ENCODE peak calls at places on chromosomes 2 and 18, in nine cellular contexts. O, D, I, C, M, T, R, U and P are unnamed samples. For H3K4me1, the result is how much of the 10 kb centered on the place peaks cover.

GRCh38 chr18:10378688-10379465 is 75.6 kb upstream of the APCDD1 start:
- DNase-seq in O (no peak), U (peak), M (no peak), T (no peak), I (no peak), D (no peak), R (no peak), C (no peak), P (no peak)

GRCh38 chr2:216539791-216540241 is 41.2 kb downstream of the RPL37A start:
- DNase-seq in T (peak), O (no peak), R (peak), D (no peak), U (peak), C (peak), M (no peak), I (no peak), P (peak)

GRCh38 chr2:148874868-148875341 is at the start of gene KIF5C:
- DNase-seq in C (peak), I (peak), O (peak), D (peak), R (peak), M (peak), U (peak), T (peak), P (peak)

GRCh38 chr2:174063492-174064092 is 98.4 kb upstream of the SP3 start:
- DNase-seq in I (no peak), U (no peak), D (no peak), T (no peak), M (no peak), R (no peak), O (no peak), C (no peak), P (no peak)

GRCh38 chr2:127425540-127426490 is 7.6 kb downstream of the PROC start:
- DNase-seq in I (no peak), M (no peak), R (no peak), U (no peak), D (no peak), T (no peak), C (no peak), O (no peak), P (no peak)

GRCh38 chr2:135688002-135688401 is 53.7 kb upstream of the UBXN4 start:
- DNase-seq in T (no peak), I (no peak), U (no peak), D (no peak), O (no peak), R (no peak), C (no peak), M (no peak), P (no peak)

GRCh38 chr18:63962137-63962536 is 7.7 kb upstream of the SERPINB8 start:
- DNase-seq in C (no peak), I (no peak), M (no peak), D (no peak), O (no peak), R (no peak), U (peak), T (no peak), P (no peak)

GRCh38 chr2:120403261-120403660 is 57.3 kb downstream of the INHBB start:
- DNase-seq in T (no peak), C (no peak), I (no peak), M (no peak), U (no peak), O (no peak), D (no peak), R (no peak), P (no peak)

GRCh38 chr2:10378189-10378588 is 69.9 kb downstream of the ODC1 start:
- DNase-seq in R (no peak), I (peak), C (no peak), O (peak), D (no peak), T (peak), U (no peak), M (no peak), P (no peak)

GRCh38 chr2:196586511-196586991 is 53.0 kb upstream of the CCDC150 start:
- DNase-seq in C (no peak), D (no peak), T (no peak), M (no peak), O (no peak), R (no peak), U (peak), I (no peak), P (no peak)

GRCh38 chr2:78644849-78645248 is 380.7 kb upstream of the REG3G start:
- DNase-seq in R (no peak), U (no peak), T (no peak), D (peak), O (no peak), I (no peak), M (no peak), C (no peak), P (no peak)

GRCh38 chr2:177799531-177799930 is 273.0 kb downstream of the PDE11A start:
- DNase-seq in C (no peak), M (peak), U (peak), O (no peak), R (no peak), I (peak), D (peak), T (no peak), P (no peak)

GRCh38 chr2:112433932-112434730 is 686 bp upstream of the RGPD8 start:
- DNase-seq in O (no peak), D (no peak), C (no peak), I (no peak), M (peak), U (peak), R (peak), T (no peak), P (no peak)

GRCh38 chr2:215903208-215903607 is 110.1 kb downstream of the MREG start:
- DNase-seq in M (no peak), U (peak), C (no peak), D (no peak), T (no peak), R (no peak), O (no peak), I (no peak), P (no peak)

GRCh38 chr2:143949121-143949848 is 570.6 kb downstream of the ZEB2 start:
- DNase-seq in I (no peak), M (no peak), D (no peak), C (no peak), U (peak), O (no peak), R (no peak), T (no peak), P (no peak)

GRCh38 chr2:16623046-16623445 is 42.6 kb downstream of the CYRIA start:
- DNase-seq in M (no peak), D (no peak), C (no peak), I (no peak), R (no peak), O (no peak), U (peak), T (no peak), P (no peak)

GRCh38 chr2:23249348-23249747 is 135.6 kb upstream of the KLHL29 start:
- DNase-seq in M (no peak), C (no peak), R (peak), O (no peak), I (no peak), D (no peak), T (no peak), U (peak), P (no peak)

GRCh38 chr2:192327576-192327975 is 132.8 kb upstream of the TMEFF2 start:
- DNase-seq in T (no peak), R (no peak), M (no peak), O (no peak), D (no peak), C (no peak), I (no peak), U (no peak), P (no peak)

GRCh38 chr2:126761981-126762878 is 106.3 kb downstream of the GYPC start:
- DNase-seq in C (peak), R (no peak), T (no peak), I (peak), U (no peak), M (no peak), D (no peak), O (peak), P (no peak)

GRCh38 chr2:83342860-83343329 is 1116.2 kb downstream of the SUCLG1 start:
- DNase-seq in U (no peak), O (no peak), R (no peak), M (no peak), C (no peak), T (no peak), I (peak), D (peak), P (no peak)

GRCh38 chr2:203018181-203018580 is 3.5 kb downstream of the NBEAL1 start:
- DNase-seq in M (no peak), C (no peak), O (no peak), R (no peak), D (no peak), U (peak), T (no peak), I (peak), P (no peak)

GRCh38 chr2:207054521-207054920 is 111.2 kb downstream of the KLF7 start:
- DNase-seq in D (no peak), U (peak), O (no peak), T (no peak), M (no peak), I (no peak), R (no peak), C (no peak), P (no peak)

GRCh38 chr18:3448845-3449701 is 899 bp upstream of the TGIF1 start:
- DNase-seq in I (peak), O (peak), D (peak), T (peak), U (peak), M (peak), R (peak), C (peak), P (peak)

GRCh38 chr2:46181789-46182530 is 115.2 kb upstream of the EPAS1 start:
- DNase-seq in U (no peak), M (no peak), R (peak), O (no peak), C (no peak), T (no peak), I (no peak), D (no peak), P (no peak)
- H3K4me1 ChIP-seq in U (under half), M (under half), R (under half), O (under half), C (under half), T (under half), I (under half), D (under half), P (under half)

GRCh38 chr2:104844813-104845551 is 8.9 kb upstream of the POU3F3 start:
- DNase-seq in O (no peak), D (peak), U (no peak), I (no peak), C (no peak), M (peak), T (no peak), R (no peak), P (no peak)
- H3K4me3 ChIP-seq in O (no peak), D (peak), U (no peak), I (no peak), C (peak), M (peak), T (peak), R (no peak), P (no peak)

DNA sequence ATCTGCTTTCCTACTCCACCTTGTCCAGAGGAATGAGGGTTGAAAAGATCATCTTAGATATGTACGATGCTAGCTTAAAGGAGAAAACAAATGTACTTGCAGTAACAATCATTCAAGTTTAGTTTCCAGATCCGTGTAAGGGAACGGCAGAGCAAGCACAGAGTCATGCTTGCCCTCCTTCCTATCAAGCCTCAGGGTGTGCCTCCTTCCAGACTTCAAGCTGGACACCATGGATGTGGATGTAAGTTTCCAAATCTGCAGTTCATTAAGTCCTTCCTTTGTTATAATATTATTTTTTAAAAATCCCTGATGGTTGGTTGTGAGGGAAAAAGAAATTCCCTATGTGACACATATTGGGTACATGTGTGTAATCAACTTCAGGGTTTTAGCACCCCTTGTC is 238.9 kb upstream of the NT5C1B start:
- DNase-seq in M (no peak), T (no peak), C (no peak), O (no peak), R (no peak), U (no peak), I (no peak), D (no peak), P (no peak)
- H3K4me1 ChIP-seq in M (under half), T (under half), C (under half), O (under half), R (half or more), U (under half), I (under half), D (under half), P (under half)

GRCh38 chr2:42100696-42101585 is 53.1 kb downstream of the PKDCC start:
- DNase-seq in M (peak), I (peak), O (peak), R (peak), U (peak), D (peak), T (peak), C (peak), P (no peak)
- H3K4me3 ChIP-seq in M (peak), I (no peak), O (peak), R (peak), U (peak), D (no peak), T (peak), C (peak), P (no peak)

DNA sequence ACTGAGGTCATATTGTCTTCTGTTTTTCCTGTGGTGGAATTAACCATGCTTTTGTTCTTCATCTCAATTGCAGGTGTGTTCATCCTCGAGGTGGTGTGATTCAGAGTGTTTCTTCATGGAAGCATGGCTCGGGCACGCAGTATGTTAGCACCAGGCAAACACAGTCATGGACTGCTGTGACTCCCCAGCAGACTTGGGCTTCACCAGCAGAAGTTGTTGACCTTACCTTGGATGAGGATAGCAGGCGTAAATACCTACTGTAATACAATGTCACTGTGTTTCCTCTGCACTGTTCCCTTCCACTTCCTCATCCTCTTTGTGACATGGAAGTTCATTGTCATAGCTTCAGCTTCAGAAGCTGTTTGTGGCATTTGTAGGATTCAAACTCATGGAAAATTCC is 158.7 kb downstream of the HAUS1 start:
- DNase-seq in T (no peak), D (peak), C (no peak), M (no peak), U (no peak), I (no peak), O (no peak), R (no peak), P (no peak)
- H3K4me1 ChIP-seq in T (under half), D (under half), C (under half), M (half or more), U (under half), I (under half), O (under half), R (under half), P (under half)

GRCh38 chr18:79440316-79440715 is 44.6 kb downstream of the NFATC1 start:
- DNase-seq in C (no peak), O (no peak), R (no peak), M (no peak), T (no peak), I (no peak), D (no peak), U (no peak), P (no peak)

GRCh38 chr18:79439201-79440023 is 43.7 kb downstream of the NFATC1 start:
- DNase-seq in R (no peak), M (no peak), U (no peak), I (no peak), C (no peak), O (no peak), D (no peak), T (no peak), P (no peak)

GRCh38 chr18:79438089-79438488 is 42.4 kb downstream of the NFATC1 start:
- DNase-seq in D (no peak), U (peak), T (no peak), O (no peak), I (no peak), C (no peak), M (no peak), R (no peak), P (no peak)

GRCh38 chr18:79436556-79437275 is 41.0 kb downstream of the NFATC1 start:
- DNase-seq in O (no peak), C (no peak), T (no peak), D (no peak), R (no peak), M (no peak), I (no peak), U (no peak), P (no peak)

GRCh38 chr18:79438581-79438980 is 42.9 kb downstream of the NFATC1 start:
- DNase-seq in O (no peak), I (no peak), U (no peak), M (no peak), T (no peak), C (no peak), R (no peak), D (no peak), P (no peak)
- H3K4me3 ChIP-seq in O (no peak), I (no peak), U (no peak), M (no peak), T (no peak), C (no peak), R (no peak), D (no peak), P (no peak)